ENCODE peak calls at places on chromosomes 1 and 21, in nine cellular contexts. K is central memory CD4-positive, alpha-beta T cell; V is HCT116; Q is SJSA1; X is uterus; C is substantia nigra; L is LoVo; M is KG1; T is tibial nerve. U is an unnamed sample.

GRCh38 chr1:60865146-60865545 is 217.2 kb upstream of the NFIA start:
- DNase-seq in K (no peak), V (no peak), Q (no peak), X (no peak), C (no peak), L (no peak), M (no peak), T (no peak), U (no peak)

GRCh38 chr1:217892750-217893149 is 261.6 kb downstream of the SPATA17 start:
- DNase-seq in K (no peak), V (no peak), Q (no peak), X (no peak), C (no peak), L (no peak), M (no peak), T (no peak), U (no peak)

GRCh38 chr21:28687571-28687970 is 305.1 kb downstream of the LTN1 start:
- DNase-seq in K (no peak), V (no peak), Q (no peak), X (no peak), C (no peak), L (peak; percentile 8), M (no peak), T (no peak), U (no peak)

GRCh38 chr1:116990612-116991151 is 10.9 kb upstream of the CD101 start:
- DNase-seq in K (no peak), V (no peak), Q (peak; percentile 77), X (peak; percentile 31), C (no peak), L (no peak), M (no peak), T (peak; percentile 86), U (peak; percentile 64)

GRCh38 chr1:219209578-219209977 is 35.9 kb downstream of the LYPLAL1 start:
- DNase-seq in K (no peak), V (no peak), Q (no peak), X (no peak), C (no peak), L (no peak), M (no peak), T (no peak), U (no peak)

GRCh38 chr1:24932284-24932683 is 2.2 kb upstream of the RUNX3 start:
- DNase-seq in K (peak; percentile 57), V (peak; percentile 21), Q (no peak), X (no peak), C (peak; percentile 31), L (peak; percentile 42), M (peak; percentile 36), T (no peak), U (no peak)

GRCh38 chr21:44329086-44329889 is 9.9 kb downstream of the CFAP410 start:
- DNase-seq in K (no peak), V (no peak), Q (no peak), X (no peak), C (peak; percentile 49), L (no peak), M (no peak), T (no peak), U (no peak)

GRCh38 chr1:29397256-29397590 is 160.9 kb downstream of the PTPRU start:
- DNase-seq in K (no peak), V (no peak), Q (no peak), X (no peak), C (no peak), L (no peak), M (no peak), T (no peak), U (no peak)

GRCh38 chr1:53769780-53770179 is 30.8 kb upstream of the GLIS1 start:
- DNase-seq in K (no peak), V (no peak), Q (no peak), X (no peak), C (no peak), L (no peak), M (no peak), T (no peak), U (no peak)

GRCh38 chr1:183024352-183025337 is 1.4 kb downstream of the LAMC1 start:
- DNase-seq in K (no peak), V (no peak), Q (no peak), X (no peak), C (no peak), L (no peak), M (peak; percentile 55), T (no peak), U (no peak)

GRCh38 chr1:241603626-241604337 is 36.4 kb downstream of the CHML start:
- DNase-seq in K (no peak), V (no peak), Q (no peak), X (no peak), C (no peak), L (no peak), M (no peak), T (peak; percentile 25), U (no peak)

GRCh38 chr21:38805282-38806152 is at the start of gene ETS2:
- DNase-seq in K (peak; percentile 60), V (peak; percentile 87), Q (peak; percentile 95), X (peak; percentile 90), C (peak; percentile 65), L (peak; percentile 92), M (peak; percentile 79), T (peak; percentile 74), U (peak; percentile 97)